ENCODE peak calls at places on chromosome 4, in five cellular contexts. G is activated CD4-positive, CD25-positive, alpha-beta regulatory T cell treated with anti-CD3 and anti-CD28 coated beads, Interleukin-2, amount 50 U/mL, for 72 hours; M is OCI-LY7; H is activated CD4-positive, alpha-beta T cell treated with anti-CD3 and anti-CD28 coated beads, Interleukin-2, amount 50 U/mL, for 1 hour; D is GM04504. V is an unnamed sample.

GRCh38 chr4:68373513-68373912 is 23.6 kb upstream of the YTHDC1 start:
- DNase-seq in G (peak; percentile 44), M (no peak), H (peak; percentile 49), D (no peak), V (peak; percentile 43)

GRCh38 chr4:145843148-145843547 is 95.5 kb downstream of the ZNF827 start:
- DNase-seq in G (no peak), M (no peak), H (no peak), D (peak; percentile 66), V (peak; percentile 48)

GRCh38 chr4:16692021-16692420 is 206.4 kb downstream of the LDB2 start:
- DNase-seq in G (no peak), M (no peak), H (no peak), D (no peak), V (peak; percentile 67)

GRCh38 chr4:158850800-158851644 is 82.2 kb downstream of the FNIP2 start:
- DNase-seq in G (no peak), M (peak; percentile 25), H (no peak), D (no peak), V (no peak)

GRCh38 chr4:105622269-105622668 is 69.8 kb downstream of the ARHGEF38 start:
- DNase-seq in G (no peak), M (no peak), H (no peak), D (no peak), V (peak; percentile 92)

GRCh38 chr4:25915359-25915716 is 1.3 kb downstream of the SMIM20 start:
- DNase-seq in G (no peak), M (no peak), H (no peak), D (no peak), V (peak; percentile 68)

GRCh38 chr4:137609693-137610450 is 77.6 kb upstream of the PCDH18 start:
- DNase-seq in G (no peak), M (no peak), H (no peak), D (peak; percentile 38), V (peak; percentile 16)

GRCh38 chr4:112706840-112707207 is 69.9 kb downstream of the LARP7 start:
- DNase-seq in G (no peak), M (no peak), H (no peak), D (no peak), V (no peak)

GRCh38 chr4:121675715-121676114 is 21.1 kb downstream of the ANXA5 start:
- DNase-seq in G (no peak), M (no peak), H (no peak), D (no peak), V (no peak)